ENCODE peak calls at places on chromosome 9, in four cellular contexts. X, S, F and H are unnamed samples.

GRCh38 chr9:19999491-20000057 is 210.7 kb upstream of the SLC24A2 start:
- DNase-seq in S (no peak), F (peak; percentile 76), X (no peak), H (no peak)

GRCh38 chr9:77714077-77714549 is 66.0 kb upstream of the GNA14 start:
- DNase-seq in F (peak; percentile 62), S (no peak), X (no peak), H (no peak)

GRCh38 chr9:78397045-78397843 is 100.3 kb downstream of the PSAT1 start:
- DNase-seq in X (no peak), S (no peak), F (no peak), H (no peak)

GRCh38 chr9:89621676-89622075 is 16.9 kb downstream of the GADD45G start:
- DNase-seq in F (no peak), X (peak; percentile 82), S (no peak), H (no peak)

GRCh38 chr9:7591501-7591900 is 208.1 kb downstream of the DMAC1 start:
- DNase-seq in S (no peak), F (no peak), X (no peak), H (no peak)

GRCh38 chr9:79619930-79620329 is 48.2 kb downstream of the TLE4 start:
- DNase-seq in X (no peak), S (no peak), F (no peak), H (no peak)

GRCh38 chr9:77793909-77794308 is 145.8 kb upstream of the GNA14 start:
- DNase-seq in F (peak; percentile 74), S (no peak), X (no peak), H (no peak)

GRCh38 chr9:130343445-130343918 is 77.9 kb downstream of the HMCN2 start:
- DNase-seq in F (no peak), S (no peak), X (peak; percentile 75), H (no peak)

GRCh38 chr9:89428901-89429890 is 68.7 kb downstream of the SEMA4D start:
- DNase-seq in F (peak; percentile 6), X (no peak), S (no peak), H (no peak)

GRCh38 chr9:86585422-86586143 is 231.4 kb upstream of the TUT7 start:
- DNase-seq in F (no peak), S (no peak), X (no peak), H (no peak)
- H3K27ac ChIP-seq in F (no peak overlapping the region), S (peak overlapping the region; percentile 6), X (peak overlapping the region; percentile 58), H (no peak overlapping the region)

GRCh38 chr9:120153258-120153657 is 426.7 kb downstream of the CDK5RAP2 start:
- DNase-seq in S (no peak), X (no peak), F (no peak), H (no peak)

GRCh38 chr9:120151149-120151548 is 428.8 kb downstream of the CDK5RAP2 start:
- DNase-seq in X (no peak), F (no peak), S (no peak), H (no peak)

GRCh38 chr9:120151806-120152205 is 428.2 kb downstream of the CDK5RAP2 start:
- DNase-seq in S (no peak), X (no peak), F (no peak), H (no peak)

GRCh38 chr9:120152295-120152694 is 427.7 kb downstream of the CDK5RAP2 start:
- DNase-seq in F (no peak), X (no peak), S (no peak), H (no peak)
- H3K4me3 ChIP-seq in F (no peak overlapping the region), X (no peak overlapping the region), S (no peak overlapping the region), H (no peak overlapping the region)

DNA sequence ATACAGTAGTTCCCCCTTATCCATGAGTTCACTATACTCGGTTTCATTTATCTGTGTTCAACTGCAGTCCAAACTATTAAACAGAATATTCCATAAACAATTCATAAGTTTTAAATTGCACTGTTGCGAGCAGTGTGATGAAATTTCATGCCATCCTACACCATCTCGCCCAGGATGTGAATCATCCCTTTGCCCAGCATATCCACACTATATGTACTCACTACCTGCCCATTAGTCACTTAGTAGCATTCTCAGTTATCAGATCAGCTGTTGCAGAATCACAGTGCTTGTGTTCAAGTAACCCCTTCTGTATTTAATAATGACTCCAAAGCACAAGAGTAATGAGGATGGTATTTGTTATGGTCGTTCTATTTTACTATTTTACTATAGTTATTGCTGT is 51.5 kb downstream of the SHOC1 start:
- DNase-seq in F (peak; percentile 21), S (no peak), X (no peak), H (no peak)
- TF ChIP-seq POLR2AphosphoS5 in F (no peak), S (no peak), X (no peak), H (no peak)

DNA sequence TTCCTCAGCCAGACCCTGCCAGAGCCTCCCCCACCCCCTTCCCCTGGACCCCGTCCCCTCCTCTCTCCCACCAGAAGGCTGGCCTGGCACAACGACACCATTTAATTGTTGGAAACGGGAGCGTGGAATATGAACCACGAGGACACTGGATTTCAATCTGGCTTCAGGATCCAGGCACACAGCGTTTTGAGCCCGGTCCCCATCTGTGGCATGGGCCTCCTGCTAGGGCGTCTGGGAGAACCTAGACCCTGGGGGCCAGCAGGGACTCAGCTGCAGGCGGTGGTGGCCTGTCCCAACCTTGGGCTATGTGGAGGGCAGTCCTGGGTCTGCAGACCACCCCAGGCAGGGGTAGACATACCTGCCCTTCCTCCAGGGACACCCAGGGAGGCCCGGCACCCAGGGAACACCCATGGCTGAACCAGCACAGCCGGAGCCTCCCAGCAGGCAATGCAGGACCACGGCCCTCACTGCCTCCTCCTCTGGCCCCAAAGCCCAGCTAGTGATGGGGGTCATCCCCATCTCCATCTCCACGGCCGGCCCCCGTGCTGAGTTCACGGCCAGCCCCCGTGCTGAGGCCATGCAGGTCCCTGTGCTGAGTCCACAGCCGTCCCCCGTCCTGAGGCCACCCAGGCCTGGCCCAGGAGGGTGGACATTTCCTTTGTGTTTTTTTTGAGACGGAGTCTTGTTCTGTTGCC is 18.4 kb upstream of the UBAC1 start:
- DNase-seq in X (no peak), S (no peak), F (no peak), H (no peak)
- H3K27ac ChIP-seq in X (no peak overlapping the region), S (no peak overlapping the region), F (no peak overlapping the region), H (no peak overlapping the region)

GRCh38 chr9:126676685-126677143 is 63.0 kb downstream of the LMX1B start:
- DNase-seq in S (peak; percentile 54), X (no peak), F (no peak), H (no peak)
- H3K4me3 ChIP-seq in S (no peak overlapping the region), X (no peak overlapping the region), F (no peak overlapping the region), H (no peak overlapping the region)

GRCh38 chr9:98577446-98577845 is 131.3 kb downstream of the GABBR2 start:
- DNase-seq in F (no peak), S (no peak), X (no peak), H (no peak)

GRCh38 chr9:98573749-98574278 is 134.9 kb downstream of the GABBR2 start:
- DNase-seq in S (no peak), X (no peak), F (no peak), H (no peak)

GRCh38 chr9:98575379-98576346 is 133.1 kb downstream of the GABBR2 start:
- DNase-seq in S (no peak), F (no peak), X (no peak), H (peak; percentile 90)

GRCh38 chr9:98576859-98577258 is 131.9 kb downstream of the GABBR2 start:
- DNase-seq in X (no peak), S (no peak), F (no peak), H (no peak)

GRCh38 chr9:98576354-98576753 is 132.4 kb downstream of the GABBR2 start:
- DNase-seq in S (no peak), X (no peak), F (no peak), H (no peak)
- TF ChIP-seq POLR2AphosphoS5 in S (no peak), X (no peak), F (no peak), H (no peak)

GRCh38 chr9:124342946-124343485 is 72.2 kb downstream of the PSMB7 start:
- DNase-seq in F (no peak), X (peak; percentile 89), S (peak; percentile 44), H (no peak)
- H3K27ac ChIP-seq in F (no peak overlapping the region), X (peak overlapping the region; percentile 55), S (peak overlapping the region; percentile 55), H (peak overlapping the region; percentile 26)

DNA sequence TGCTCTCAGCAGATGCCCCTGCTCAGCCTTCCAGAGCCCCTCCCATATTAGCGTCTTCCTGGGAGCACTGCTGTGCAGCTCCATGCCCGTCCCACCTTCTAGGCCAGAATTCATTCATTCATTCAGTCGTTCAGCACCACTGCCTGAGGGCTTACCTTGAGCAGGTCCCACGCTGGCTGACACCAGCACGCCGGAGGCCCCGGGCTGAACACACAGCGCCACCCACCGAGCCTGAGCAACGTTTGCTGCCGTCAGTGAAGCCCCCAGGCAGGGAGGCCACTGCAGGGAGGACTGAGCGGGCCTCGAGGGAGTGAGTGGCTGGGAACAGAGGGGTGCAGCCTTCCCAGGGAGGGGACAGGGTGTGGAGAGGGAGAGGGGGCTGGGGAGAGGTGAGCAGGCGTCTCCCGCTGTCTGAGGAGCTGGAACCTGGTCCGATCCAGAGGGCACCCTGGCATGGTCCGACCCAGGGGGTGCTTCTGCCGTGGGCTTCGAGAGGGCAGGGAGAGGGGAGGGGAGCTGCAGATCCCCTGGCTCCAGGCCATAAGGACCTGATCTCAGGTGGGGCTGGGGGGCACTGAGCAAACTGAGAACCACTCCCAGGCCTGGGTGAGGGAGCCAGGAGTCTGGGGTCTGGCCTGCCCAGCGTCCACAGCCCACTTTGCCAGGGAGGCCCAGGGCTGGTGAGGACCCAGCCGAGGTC is 98.9 kb upstream of the RAPGEF1 start:
- DNase-seq in S (no peak), F (no peak), X (no peak), H (no peak)
- H3K4me3 ChIP-seq in S (no peak overlapping the region), F (no peak overlapping the region), X (no peak overlapping the region), H (no peak overlapping the region)